ENCODE peak calls at places on chromosomes 13 and 19, in eight cellular contexts. One of them, this sample, is unnamed.

GRCh38 chr19:38358071-38358470 is 16.3 kb upstream of the PSMD8 start:
- DNase-seq in adrenal gland: no peak
- DNase-seq in IMR-90: no peak
- DNase-seq in left ventricle myocardium inferior: no peak
- DNase-seq in suprapubic skin: no peak
- DNase-seq in heart left ventricle: no peak
- DNase-seq in endothelial cell of umbilical vein: no peak
- DNase-seq in ascending aorta: no peak
- DNase-seq in this sample: no peak

GRCh38 chr13:108610517-108610916 is 18.9 kb upstream of the MYO16 start:
- DNase-seq in adrenal gland: no peak
- DNase-seq in IMR-90: no peak
- DNase-seq in left ventricle myocardium inferior: no peak
- DNase-seq in suprapubic skin: no peak
- DNase-seq in heart left ventricle: no peak
- DNase-seq in endothelial cell of umbilical vein: no peak
- DNase-seq in ascending aorta: no peak
- DNase-seq in this sample: no peak

GRCh38 chr13:94415484-94415883 is 64.0 kb downstream of the DCT start:
- DNase-seq in adrenal gland: no peak
- DNase-seq in IMR-90: no peak
- DNase-seq in left ventricle myocardium inferior: no peak
- DNase-seq in suprapubic skin: no peak
- DNase-seq in heart left ventricle: no peak
- DNase-seq in endothelial cell of umbilical vein: no peak
- DNase-seq in ascending aorta: no peak
- DNase-seq in this sample: no peak

GRCh38 chr13:20824762-20825161 is 51.0 kb upstream of the EEF1AKMT1 start:
- DNase-seq in adrenal gland: no peak
- DNase-seq in IMR-90: peak; percentile 87
- DNase-seq in left ventricle myocardium inferior: no peak
- DNase-seq in suprapubic skin: no peak
- DNase-seq in heart left ventricle: no peak
- DNase-seq in endothelial cell of umbilical vein: no peak
- DNase-seq in ascending aorta: no peak
- DNase-seq in this sample: no peak

GRCh38 chr19:58450836-58451357 is 525 bp upstream of the ZNF324B start:
- DNase-seq in adrenal gland: peak; percentile 55
- DNase-seq in IMR-90: no peak
- DNase-seq in left ventricle myocardium inferior: no peak
- DNase-seq in suprapubic skin: no peak
- DNase-seq in heart left ventricle: no peak
- DNase-seq in endothelial cell of umbilical vein: peak; percentile 12
- DNase-seq in ascending aorta: no peak
- DNase-seq in this sample: no peak

GRCh38 chr13:42574435-42575311 is 721 bp downstream of the TNFSF11 start:
- DNase-seq in adrenal gland: no peak
- DNase-seq in IMR-90: no peak
- DNase-seq in left ventricle myocardium inferior: no peak
- DNase-seq in suprapubic skin: no peak
- DNase-seq in heart left ventricle: no peak
- DNase-seq in endothelial cell of umbilical vein: no peak
- DNase-seq in ascending aorta: no peak
- DNase-seq in this sample: no peak

GRCh38 chr19:35742121-35742724 is at the start of gene IGFLR1:
- DNase-seq in adrenal gland: no peak
- DNase-seq in IMR-90: no peak
- DNase-seq in left ventricle myocardium inferior: no peak
- DNase-seq in suprapubic skin: no peak
- DNase-seq in heart left ventricle: no peak
- DNase-seq in endothelial cell of umbilical vein: no peak
- DNase-seq in ascending aorta: no peak
- DNase-seq in this sample: no peak

GRCh38 chr19:54114340-54114826 is 1.1 kb downstream of the TFPT start:
- DNase-seq in adrenal gland: peak; percentile 54
- DNase-seq in IMR-90: peak; percentile 18
- DNase-seq in left ventricle myocardium inferior: no peak
- DNase-seq in suprapubic skin: no peak
- DNase-seq in heart left ventricle: peak; percentile 50
- DNase-seq in endothelial cell of umbilical vein: peak; percentile 31
- DNase-seq in ascending aorta: no peak
- DNase-seq in this sample: peak; percentile 42

GRCh38 chr13:106117035-106117434 is 418.4 kb downstream of the EFNB2 start:
- DNase-seq in adrenal gland: no peak
- DNase-seq in IMR-90: peak; percentile 77
- DNase-seq in left ventricle myocardium inferior: no peak
- DNase-seq in suprapubic skin: no peak
- DNase-seq in heart left ventricle: no peak
- DNase-seq in endothelial cell of umbilical vein: peak; percentile 93
- DNase-seq in ascending aorta: no peak
- DNase-seq in this sample: no peak

GRCh38 chr13:35648109-35648508 is 171.6 kb upstream of the MAB21L1 start:
- DNase-seq in adrenal gland: no peak
- DNase-seq in IMR-90: peak; percentile 42
- DNase-seq in left ventricle myocardium inferior: no peak
- DNase-seq in suprapubic skin: no peak
- DNase-seq in heart left ventricle: no peak
- DNase-seq in endothelial cell of umbilical vein: peak; percentile 44
- DNase-seq in ascending aorta: no peak
- DNase-seq in this sample: no peak

GRCh38 chr13:109412232-109412935 is 374.0 kb downstream of the IRS2 start:
- DNase-seq in adrenal gland: peak; percentile 77
- DNase-seq in IMR-90: peak; percentile 33
- DNase-seq in left ventricle myocardium inferior: peak; percentile 55
- DNase-seq in suprapubic skin: no peak
- DNase-seq in heart left ventricle: peak; percentile 75
- DNase-seq in endothelial cell of umbilical vein: peak; percentile 5
- DNase-seq in ascending aorta: no peak
- DNase-seq in this sample: peak; percentile 89

GRCh38 chr19:42121666-42122069 is 10.6 kb downstream of the POU2F2 start:
- DNase-seq in adrenal gland: peak; percentile 21
- DNase-seq in IMR-90: peak; percentile 88
- DNase-seq in left ventricle myocardium inferior: peak; percentile 53
- DNase-seq in suprapubic skin: no peak
- DNase-seq in heart left ventricle: peak; percentile 67
- DNase-seq in endothelial cell of umbilical vein: peak; percentile 93
- DNase-seq in ascending aorta: peak; percentile 34
- DNase-seq in this sample: peak; percentile 18

GRCh38 chr13:79935121-79935520 is 405.8 kb downstream of the SPRY2 start:
- DNase-seq in adrenal gland: no peak
- DNase-seq in IMR-90: peak; percentile 20
- DNase-seq in left ventricle myocardium inferior: no peak
- DNase-seq in suprapubic skin: no peak
- DNase-seq in heart left ventricle: no peak
- DNase-seq in endothelial cell of umbilical vein: no peak
- DNase-seq in ascending aorta: no peak
- DNase-seq in this sample: no peak

GRCh38 chr19:31715249-31715944 is 366.2 kb upstream of the TSHZ3 start:
- DNase-seq in adrenal gland: no peak
- DNase-seq in IMR-90: no peak
- DNase-seq in left ventricle myocardium inferior: no peak
- DNase-seq in suprapubic skin: peak; percentile 65
- DNase-seq in heart left ventricle: no peak
- DNase-seq in endothelial cell of umbilical vein: no peak
- DNase-seq in ascending aorta: no peak
- DNase-seq in this sample: no peak

GRCh38 chr19:35856546-35857149 is at the start of gene KIRREL2:
- DNase-seq in adrenal gland: no peak
- DNase-seq in IMR-90: no peak
- DNase-seq in left ventricle myocardium inferior: no peak
- DNase-seq in suprapubic skin: no peak
- DNase-seq in heart left ventricle: no peak
- DNase-seq in endothelial cell of umbilical vein: no peak
- DNase-seq in ascending aorta: no peak
- DNase-seq in this sample: no peak

GRCh38 chr13:24651718-24652345 is 28.4 kb upstream of the ATP12A start:
- DNase-seq in adrenal gland: no peak
- DNase-seq in IMR-90: no peak
- DNase-seq in left ventricle myocardium inferior: no peak
- DNase-seq in suprapubic skin: no peak
- DNase-seq in heart left ventricle: no peak
- DNase-seq in endothelial cell of umbilical vein: no peak
- DNase-seq in ascending aorta: no peak
- DNase-seq in this sample: no peak

GRCh38 chr19:19463348-19464117 is 51.8 kb downstream of the TSSK6 start:
- DNase-seq in adrenal gland: peak; percentile 59
- DNase-seq in IMR-90: peak; percentile 86
- DNase-seq in left ventricle myocardium inferior: no peak
- DNase-seq in suprapubic skin: peak; percentile 81
- DNase-seq in heart left ventricle: peak; percentile 43
- DNase-seq in endothelial cell of umbilical vein: peak; percentile 59
- DNase-seq in ascending aorta: no peak
- DNase-seq in this sample: no peak

GRCh38 chr19:4910594-4911273 is 1.4 kb downstream of the UHRF1 start:
- DNase-seq in adrenal gland: no peak
- DNase-seq in IMR-90: peak; percentile 64
- DNase-seq in left ventricle myocardium inferior: no peak
- DNase-seq in suprapubic skin: no peak
- DNase-seq in heart left ventricle: no peak
- DNase-seq in endothelial cell of umbilical vein: peak; percentile 40
- DNase-seq in ascending aorta: no peak
- DNase-seq in this sample: no peak

GRCh38 chr19:392375-392970 is 16.5 kb downstream of the C2CD4C start:
- DNase-seq in adrenal gland: no peak
- DNase-seq in IMR-90: no peak
- DNase-seq in left ventricle myocardium inferior: no peak
- DNase-seq in suprapubic skin: peak; percentile 44
- DNase-seq in heart left ventricle: no peak
- DNase-seq in endothelial cell of umbilical vein: no peak
- DNase-seq in ascending aorta: no peak
- DNase-seq in this sample: no peak

GRCh38 chr19:3968556-3969434 is 2.1 kb downstream of the DAPK3 start:
- DNase-seq in adrenal gland: peak; percentile 80
- DNase-seq in IMR-90: peak; percentile 100
- DNase-seq in left ventricle myocardium inferior: peak; percentile 91
- DNase-seq in suprapubic skin: peak; percentile 91
- DNase-seq in heart left ventricle: peak; percentile 95
- DNase-seq in endothelial cell of umbilical vein: peak; percentile 100
- DNase-seq in ascending aorta: peak; percentile 90
- DNase-seq in this sample: peak; percentile 87

GRCh38 chr19:38047641-38048040 is 140.6 kb downstream of the SIPA1L3 start:
- DNase-seq in adrenal gland: no peak
- DNase-seq in IMR-90: no peak
- DNase-seq in left ventricle myocardium inferior: no peak
- DNase-seq in suprapubic skin: no peak
- DNase-seq in heart left ventricle: no peak
- DNase-seq in endothelial cell of umbilical vein: no peak
- DNase-seq in ascending aorta: no peak
- DNase-seq in this sample: no peak

GRCh38 chr13:78958019-78958418 is 299.1 kb upstream of the OBI1 start:
- DNase-seq in adrenal gland: no peak
- DNase-seq in IMR-90: no peak
- DNase-seq in left ventricle myocardium inferior: no peak
- DNase-seq in suprapubic skin: no peak
- DNase-seq in heart left ventricle: no peak
- DNase-seq in endothelial cell of umbilical vein: no peak
- DNase-seq in ascending aorta: no peak
- DNase-seq in this sample: no peak

GRCh38 chr19:55216461-55217198 is 7.3 kb upstream of the PTPRH start:
- DNase-seq in adrenal gland: peak; percentile 95
- DNase-seq in IMR-90: peak; percentile 100
- DNase-seq in left ventricle myocardium inferior: peak; percentile 81
- DNase-seq in suprapubic skin: peak; percentile 79
- DNase-seq in heart left ventricle: peak; percentile 85
- DNase-seq in endothelial cell of umbilical vein: peak; percentile 97
- DNase-seq in ascending aorta: peak; percentile 25
- DNase-seq in this sample: peak; percentile 83
- TF ChIP-seq CTCF in adrenal gland: no peak
- TF ChIP-seq CTCF in IMR-90: peak; percentile 1
- TF ChIP-seq CTCF in left ventricle myocardium inferior: no peak
- TF ChIP-seq CTCF in suprapubic skin: no peak
- TF ChIP-seq CTCF in heart left ventricle: no peak
- TF ChIP-seq CTCF in endothelial cell of umbilical vein: no peak
- TF ChIP-seq CTCF in ascending aorta: no peak
- TF ChIP-seq CTCF in this sample: no peak

GRCh38 chr19:10717054-10717355 is 874 bp upstream of the DNM2 start:
- DNase-seq in adrenal gland: no peak
- DNase-seq in IMR-90: no peak
- DNase-seq in left ventricle myocardium inferior: no peak
- DNase-seq in suprapubic skin: no peak
- DNase-seq in heart left ventricle: no peak
- DNase-seq in endothelial cell of umbilical vein: no peak
- DNase-seq in ascending aorta: no peak
- DNase-seq in this sample: no peak
- H3K27ac ChIP-seq in adrenal gland: no peak overlapping the region
- H3K27ac ChIP-seq in IMR-90: peak overlapping the region; percentile 39
- H3K27ac ChIP-seq in left ventricle myocardium inferior: peak overlapping the region; percentile 79
- H3K27ac ChIP-seq in suprapubic skin: no peak overlapping the region
- H3K27ac ChIP-seq in heart left ventricle: peak overlapping the region; percentile 40
- H3K27ac ChIP-seq in endothelial cell of umbilical vein: no peak overlapping the region
- H3K27ac ChIP-seq in ascending aorta: peak overlapping the region; percentile 30
- H3K27ac ChIP-seq in this sample: no peak overlapping the region

GRCh38 chr13:29294869-29295268 is 300.6 kb downstream of the SLC7A1 start:
- DNase-seq in adrenal gland: no peak
- DNase-seq in IMR-90: no peak
- DNase-seq in left ventricle myocardium inferior: no peak
- DNase-seq in suprapubic skin: no peak
- DNase-seq in heart left ventricle: no peak
- DNase-seq in endothelial cell of umbilical vein: no peak
- DNase-seq in ascending aorta: no peak
- DNase-seq in this sample: no peak

DNA sequence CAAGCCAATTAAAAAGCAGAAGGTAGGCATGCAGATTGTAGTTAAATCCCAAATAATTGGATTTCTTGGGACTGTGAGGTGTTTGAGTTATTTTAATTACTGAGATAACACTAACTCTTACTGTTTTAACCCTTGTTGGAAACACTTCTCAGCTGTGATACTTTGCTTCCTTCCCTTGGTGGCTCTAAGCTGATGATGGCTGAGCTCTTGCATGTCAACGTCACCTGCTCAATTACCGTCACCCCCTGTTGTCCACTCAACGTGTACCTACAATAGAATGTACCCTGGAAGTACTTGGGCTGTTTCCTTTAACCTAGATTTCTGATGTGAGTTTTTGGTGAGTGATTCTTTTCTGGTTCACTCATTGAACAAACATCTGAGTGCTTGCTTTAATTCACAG is 303.4 kb downstream of the SLC7A1 start:
- DNase-seq in adrenal gland: no peak
- DNase-seq in IMR-90: no peak
- DNase-seq in left ventricle myocardium inferior: no peak
- DNase-seq in suprapubic skin: no peak
- DNase-seq in heart left ventricle: no peak
- DNase-seq in endothelial cell of umbilical vein: no peak
- DNase-seq in ascending aorta: no peak
- DNase-seq in this sample: no peak
- TF ChIP-seq CTCF in adrenal gland: no peak
- TF ChIP-seq CTCF in IMR-90: no peak
- TF ChIP-seq CTCF in left ventricle myocardium inferior: no peak
- TF ChIP-seq CTCF in suprapubic skin: no peak
- TF ChIP-seq CTCF in heart left ventricle: no peak
- TF ChIP-seq CTCF in endothelial cell of umbilical vein: no peak
- TF ChIP-seq CTCF in ascending aorta: no peak
- TF ChIP-seq CTCF in this sample: no peak

DNA sequence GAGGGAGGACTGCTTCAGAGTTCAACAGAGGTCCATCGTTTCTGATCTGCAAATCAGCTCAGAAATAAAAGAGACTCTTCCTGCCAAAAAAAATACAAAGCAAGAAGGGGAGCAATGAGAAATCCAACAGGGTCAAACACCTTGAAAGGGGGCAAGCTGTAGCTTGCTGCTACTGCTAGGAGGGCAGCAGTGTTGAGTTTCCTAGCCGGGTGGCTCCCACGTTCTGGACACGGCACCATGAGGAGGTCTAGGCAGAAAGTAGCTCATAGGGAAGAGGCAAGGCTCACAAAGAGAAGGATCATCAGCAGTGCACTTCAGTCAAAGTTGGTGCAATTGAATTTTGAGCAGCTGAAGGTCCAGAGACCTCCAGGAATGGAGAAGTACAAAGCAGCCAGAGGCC is 75.3 kb downstream of the FOXO1 start:
- DNase-seq in adrenal gland: no peak
- DNase-seq in IMR-90: no peak
- DNase-seq in left ventricle myocardium inferior: no peak
- DNase-seq in suprapubic skin: no peak
- DNase-seq in heart left ventricle: no peak
- DNase-seq in endothelial cell of umbilical vein: no peak
- DNase-seq in ascending aorta: no peak
- DNase-seq in this sample: no peak
- H3K27ac ChIP-seq in adrenal gland: no peak overlapping the region
- H3K27ac ChIP-seq in IMR-90: no peak overlapping the region
- H3K27ac ChIP-seq in left ventricle myocardium inferior: peak overlapping the region; percentile 75
- H3K27ac ChIP-seq in suprapubic skin: no peak overlapping the region
- H3K27ac ChIP-seq in heart left ventricle: peak overlapping the region; percentile 16
- H3K27ac ChIP-seq in endothelial cell of umbilical vein: peak overlapping the region; percentile 87
- H3K27ac ChIP-seq in ascending aorta: no peak overlapping the region
- H3K27ac ChIP-seq in this sample: no peak overlapping the region